ENCODE peak calls at places on chromosomes 16 and 17, in eight cellular contexts. One of them, this sample, is unnamed.
A peak's percentile ranks its signal among the peaks of the same experiment; 100 is the strongest.

GRCh38 chr17:17181666-17182600 is 24.2 kb downstream of the PLD6 start:
- DNase-seq in GM20000: no peak
- DNase-seq in AG08395: no peak
- DNase-seq in SHP77: no peak
- DNase-seq in fibroblast of the conjunctiva: no peak
- DNase-seq in activated CD8-positive, alpha-beta memory T cell treated with anti-CD3 and anti-CD28 coated beads for 24 hours: no peak
- DNase-seq in T1000: no peak
- DNase-seq in RCC 7860: no peak
- DNase-seq in this sample: no peak

GRCh38 chr17:57604771-57605733 is 140.0 kb downstream of the CCDC182 start:
- DNase-seq in GM20000: peak; percentile 56
- DNase-seq in AG08395: peak; percentile 49
- DNase-seq in SHP77: peak; percentile 93
- DNase-seq in fibroblast of the conjunctiva: no peak
- DNase-seq in activated CD8-positive, alpha-beta memory T cell treated with anti-CD3 and anti-CD28 coated beads for 24 hours: peak; percentile 74
- DNase-seq in T1000: no peak
- DNase-seq in RCC 7860: no peak
- DNase-seq in this sample: peak; percentile 69

GRCh38 chr17:64130559-64131001 is 636 bp upstream of the ERN1 start:
- DNase-seq in GM20000: peak; percentile 58
- DNase-seq in AG08395: peak; percentile 45
- DNase-seq in SHP77: peak; percentile 65
- DNase-seq in fibroblast of the conjunctiva: no peak
- DNase-seq in activated CD8-positive, alpha-beta memory T cell treated with anti-CD3 and anti-CD28 coated beads for 24 hours: no peak
- DNase-seq in T1000: peak; percentile 80
- DNase-seq in RCC 7860: no peak
- DNase-seq in this sample: peak; percentile 56

GRCh38 chr17:48995871-48996695 is 1.1 kb upstream of the IGF2BP1 start:
- DNase-seq in GM20000: peak; percentile 64
- DNase-seq in AG08395: no peak
- DNase-seq in SHP77: no peak
- DNase-seq in fibroblast of the conjunctiva: no peak
- DNase-seq in activated CD8-positive, alpha-beta memory T cell treated with anti-CD3 and anti-CD28 coated beads for 24 hours: peak; percentile 61
- DNase-seq in T1000: no peak
- DNase-seq in RCC 7860: no peak
- DNase-seq in this sample: no peak

GRCh38 chr16:81928975-81929374 is 82.3 kb downstream of the SDR42E1 start:
- DNase-seq in GM20000: peak; percentile 34
- DNase-seq in AG08395: no peak
- DNase-seq in SHP77: peak; percentile 7
- DNase-seq in fibroblast of the conjunctiva: no peak
- DNase-seq in activated CD8-positive, alpha-beta memory T cell treated with anti-CD3 and anti-CD28 coated beads for 24 hours: peak; percentile 47
- DNase-seq in T1000: no peak
- DNase-seq in RCC 7860: no peak
- DNase-seq in this sample: no peak

GRCh38 chr17:72416054-72416691 is 295.4 kb downstream of the SOX9 start:
- DNase-seq in GM20000: no peak
- DNase-seq in AG08395: no peak
- DNase-seq in SHP77: no peak
- DNase-seq in fibroblast of the conjunctiva: no peak
- DNase-seq in activated CD8-positive, alpha-beta memory T cell treated with anti-CD3 and anti-CD28 coated beads for 24 hours: no peak
- DNase-seq in T1000: peak; percentile 74
- DNase-seq in RCC 7860: no peak
- DNase-seq in this sample: no peak

GRCh38 chr16:64981568-64982281 is 140.1 kb downstream of the CDH11 start:
- DNase-seq in GM20000: no peak
- DNase-seq in AG08395: no peak
- DNase-seq in SHP77: no peak
- DNase-seq in fibroblast of the conjunctiva: no peak
- DNase-seq in activated CD8-positive, alpha-beta memory T cell treated with anti-CD3 and anti-CD28 coated beads for 24 hours: no peak
- DNase-seq in T1000: no peak
- DNase-seq in RCC 7860: no peak
- DNase-seq in this sample: no peak

GRCh38 chr17:62916684-62917571 is 49.1 kb upstream of the TANC2 start:
- DNase-seq in GM20000: no peak
- DNase-seq in AG08395: no peak
- DNase-seq in SHP77: no peak
- DNase-seq in fibroblast of the conjunctiva: no peak
- DNase-seq in activated CD8-positive, alpha-beta memory T cell treated with anti-CD3 and anti-CD28 coated beads for 24 hours: no peak
- DNase-seq in T1000: no peak
- DNase-seq in RCC 7860: no peak
- DNase-seq in this sample: no peak

GRCh38 chr17:46720408-46720807 is 98.1 kb downstream of the WNT3 start:
- DNase-seq in GM20000: no peak
- DNase-seq in AG08395: no peak
- DNase-seq in SHP77: no peak
- DNase-seq in fibroblast of the conjunctiva: no peak
- DNase-seq in activated CD8-positive, alpha-beta memory T cell treated with anti-CD3 and anti-CD28 coated beads for 24 hours: no peak
- DNase-seq in T1000: no peak
- DNase-seq in RCC 7860: no peak
- DNase-seq in this sample: no peak

GRCh38 chr17:17784599-17785264 is 52.1 kb downstream of the SREBF1 start:
- DNase-seq in GM20000: no peak
- DNase-seq in AG08395: no peak
- DNase-seq in SHP77: peak; percentile 82
- DNase-seq in fibroblast of the conjunctiva: no peak
- DNase-seq in activated CD8-positive, alpha-beta memory T cell treated with anti-CD3 and anti-CD28 coated beads for 24 hours: peak; percentile 68
- DNase-seq in T1000: no peak
- DNase-seq in RCC 7860: no peak
- DNase-seq in this sample: no peak

GRCh38 chr17:41352597-41353366 is 2.2 kb upstream of the KRT33A start:
- DNase-seq in GM20000: no peak
- DNase-seq in AG08395: no peak
- DNase-seq in SHP77: no peak
- DNase-seq in fibroblast of the conjunctiva: no peak
- DNase-seq in activated CD8-positive, alpha-beta memory T cell treated with anti-CD3 and anti-CD28 coated beads for 24 hours: no peak
- DNase-seq in T1000: no peak
- DNase-seq in RCC 7860: no peak
- DNase-seq in this sample: no peak

GRCh38 chr16:14483819-14484385 is 146.2 kb downstream of the PARN start:
- DNase-seq in GM20000: no peak
- DNase-seq in AG08395: no peak
- DNase-seq in SHP77: no peak
- DNase-seq in fibroblast of the conjunctiva: no peak
- DNase-seq in activated CD8-positive, alpha-beta memory T cell treated with anti-CD3 and anti-CD28 coated beads for 24 hours: no peak
- DNase-seq in T1000: no peak
- DNase-seq in RCC 7860: no peak
- DNase-seq in this sample: no peak

GRCh38 chr16:5634781-5635180 is 537.2 kb upstream of the EEF2KMT start:
- DNase-seq in GM20000: no peak
- DNase-seq in AG08395: no peak
- DNase-seq in SHP77: no peak
- DNase-seq in fibroblast of the conjunctiva: no peak
- DNase-seq in activated CD8-positive, alpha-beta memory T cell treated with anti-CD3 and anti-CD28 coated beads for 24 hours: no peak
- DNase-seq in T1000: no peak
- DNase-seq in RCC 7860: no peak
- DNase-seq in this sample: no peak

GRCh38 chr17:27610304-27610676 is 20.7 kb upstream of the LGALS9 start:
- DNase-seq in GM20000: no peak
- DNase-seq in AG08395: no peak
- DNase-seq in SHP77: no peak
- DNase-seq in fibroblast of the conjunctiva: no peak
- DNase-seq in activated CD8-positive, alpha-beta memory T cell treated with anti-CD3 and anti-CD28 coated beads for 24 hours: no peak
- DNase-seq in T1000: no peak
- DNase-seq in RCC 7860: no peak
- DNase-seq in this sample: no peak

GRCh38 chr17:64145751-64146417 is 15.9 kb upstream of the ERN1 start:
- DNase-seq in GM20000: peak; percentile 93
- DNase-seq in AG08395: peak; percentile 98
- DNase-seq in SHP77: peak; percentile 97
- DNase-seq in fibroblast of the conjunctiva: peak; percentile 100
- DNase-seq in activated CD8-positive, alpha-beta memory T cell treated with anti-CD3 and anti-CD28 coated beads for 24 hours: peak; percentile 98
- DNase-seq in T1000: peak; percentile 99
- DNase-seq in RCC 7860: peak; percentile 100
- DNase-seq in this sample: peak; percentile 96

GRCh38 chr17:74408262-74408661 is 23.6 kb upstream of the GPRC5C start:
- DNase-seq in GM20000: no peak
- DNase-seq in AG08395: peak; percentile 61
- DNase-seq in SHP77: peak; percentile 79
- DNase-seq in fibroblast of the conjunctiva: no peak
- DNase-seq in activated CD8-positive, alpha-beta memory T cell treated with anti-CD3 and anti-CD28 coated beads for 24 hours: no peak
- DNase-seq in T1000: no peak
- DNase-seq in RCC 7860: no peak
- DNase-seq in this sample: no peak

GRCh38 chr16:67968440-67969285 is at the start of gene SLC12A4:
- DNase-seq in GM20000: peak; percentile 99
- DNase-seq in AG08395: peak; percentile 96
- DNase-seq in SHP77: peak; percentile 30
- DNase-seq in fibroblast of the conjunctiva: peak; percentile 56
- DNase-seq in activated CD8-positive, alpha-beta memory T cell treated with anti-CD3 and anti-CD28 coated beads for 24 hours: peak; percentile 96
- DNase-seq in T1000: peak; percentile 35
- DNase-seq in RCC 7860: peak; percentile 46
- DNase-seq in this sample: peak; percentile 83

GRCh38 chr17:29566473-29567361 is at the start of gene ABHD15:
- DNase-seq in GM20000: peak; percentile 86
- DNase-seq in AG08395: peak; percentile 87
- DNase-seq in SHP77: peak; percentile 34
- DNase-seq in fibroblast of the conjunctiva: no peak
- DNase-seq in activated CD8-positive, alpha-beta memory T cell treated with anti-CD3 and anti-CD28 coated beads for 24 hours: peak; percentile 86
- DNase-seq in T1000: peak; percentile 77
- DNase-seq in RCC 7860: peak; percentile 33
- DNase-seq in this sample: peak; percentile 83

GRCh38 chr16:4140652-4141051 is 24.4 kb upstream of the ADCY9 start:
- DNase-seq in GM20000: no peak
- DNase-seq in AG08395: no peak
- DNase-seq in SHP77: peak; percentile 43
- DNase-seq in fibroblast of the conjunctiva: no peak
- DNase-seq in activated CD8-positive, alpha-beta memory T cell treated with anti-CD3 and anti-CD28 coated beads for 24 hours: no peak
- DNase-seq in T1000: no peak
- DNase-seq in RCC 7860: no peak
- DNase-seq in this sample: no peak

GRCh38 chr17:44115585-44116415 is 7.6 kb downstream of the HDAC5 start:
- DNase-seq in GM20000: no peak
- DNase-seq in AG08395: peak; percentile 60
- DNase-seq in SHP77: peak; percentile 30
- DNase-seq in fibroblast of the conjunctiva: no peak
- DNase-seq in activated CD8-positive, alpha-beta memory T cell treated with anti-CD3 and anti-CD28 coated beads for 24 hours: peak; percentile 67
- DNase-seq in T1000: peak; percentile 41
- DNase-seq in RCC 7860: no peak
- DNase-seq in this sample: no peak

GRCh38 chr17:48930435-48930873 is 14.2 kb downstream of the SNF8 start:
- DNase-seq in GM20000: no peak
- DNase-seq in AG08395: no peak
- DNase-seq in SHP77: no peak
- DNase-seq in fibroblast of the conjunctiva: no peak
- DNase-seq in activated CD8-positive, alpha-beta memory T cell treated with anti-CD3 and anti-CD28 coated beads for 24 hours: no peak
- DNase-seq in T1000: no peak
- DNase-seq in RCC 7860: no peak
- DNase-seq in this sample: no peak

GRCh38 chr17:49748791-49749190 is 15.1 kb downstream of the FAM117A start:
- DNase-seq in GM20000: peak; percentile 83
- DNase-seq in AG08395: no peak
- DNase-seq in SHP77: no peak
- DNase-seq in fibroblast of the conjunctiva: no peak
- DNase-seq in activated CD8-positive, alpha-beta memory T cell treated with anti-CD3 and anti-CD28 coated beads for 24 hours: peak; percentile 74
- DNase-seq in T1000: no peak
- DNase-seq in RCC 7860: no peak
- DNase-seq in this sample: peak; percentile 21

GRCh38 chr17:6509921-6510320 is 46.4 kb downstream of the PITPNM3 start:
- DNase-seq in GM20000: no peak
- DNase-seq in AG08395: no peak
- DNase-seq in SHP77: no peak
- DNase-seq in fibroblast of the conjunctiva: no peak
- DNase-seq in activated CD8-positive, alpha-beta memory T cell treated with anti-CD3 and anti-CD28 coated beads for 24 hours: no peak
- DNase-seq in T1000: no peak
- DNase-seq in RCC 7860: no peak
- DNase-seq in this sample: no peak

GRCh38 chr16:19522369-19523159 is 666 bp upstream of the GDE1 start:
- DNase-seq in GM20000: no peak
- DNase-seq in AG08395: no peak
- DNase-seq in SHP77: no peak
- DNase-seq in fibroblast of the conjunctiva: no peak
- DNase-seq in activated CD8-positive, alpha-beta memory T cell treated with anti-CD3 and anti-CD28 coated beads for 24 hours: no peak
- DNase-seq in T1000: no peak
- DNase-seq in RCC 7860: no peak
- DNase-seq in this sample: no peak

GRCh38 chr17:42608692-42609181 is 437 bp downstream of the RETREG3 start:
- DNase-seq in GM20000: no peak
- DNase-seq in AG08395: no peak
- DNase-seq in SHP77: no peak
- DNase-seq in fibroblast of the conjunctiva: no peak
- DNase-seq in activated CD8-positive, alpha-beta memory T cell treated with anti-CD3 and anti-CD28 coated beads for 24 hours: no peak
- DNase-seq in T1000: no peak
- DNase-seq in RCC 7860: peak; percentile 11
- DNase-seq in this sample: peak; percentile 52

GRCh38 chr16:78990309-78990701 is 610.2 kb downstream of the MAF start:
- DNase-seq in GM20000: no peak
- DNase-seq in AG08395: no peak
- DNase-seq in SHP77: no peak
- DNase-seq in fibroblast of the conjunctiva: no peak
- DNase-seq in activated CD8-positive, alpha-beta memory T cell treated with anti-CD3 and anti-CD28 coated beads for 24 hours: no peak
- DNase-seq in T1000: no peak
- DNase-seq in RCC 7860: no peak
- DNase-seq in this sample: no peak

GRCh38 chr16:79278506-79278905 is 322.0 kb downstream of the MAF start:
- DNase-seq in GM20000: no peak
- DNase-seq in AG08395: no peak
- DNase-seq in SHP77: no peak
- DNase-seq in fibroblast of the conjunctiva: no peak
- DNase-seq in activated CD8-positive, alpha-beta memory T cell treated with anti-CD3 and anti-CD28 coated beads for 24 hours: peak; percentile 73
- DNase-seq in T1000: no peak
- DNase-seq in RCC 7860: no peak
- DNase-seq in this sample: peak; percentile 31

GRCh38 chr16:24858219-24859041 is 12.7 kb downstream of the SLC5A11 start:
- DNase-seq in GM20000: peak; percentile 61
- DNase-seq in AG08395: peak; percentile 80
- DNase-seq in SHP77: no peak
- DNase-seq in fibroblast of the conjunctiva: no peak
- DNase-seq in activated CD8-positive, alpha-beta memory T cell treated with anti-CD3 and anti-CD28 coated beads for 24 hours: peak; percentile 71
- DNase-seq in T1000: peak; percentile 38
- DNase-seq in RCC 7860: peak; percentile 19
- DNase-seq in this sample: peak; percentile 79